ENCODE peak calls at places on chromosomes 13 and 19, in nine cellular contexts. Z is CD8-positive, alpha-beta memory T cell; C is colonic mucosa; U is GM23248; B is heart right ventricle; H is Peyer's patch; M is tibial nerve; Y is IMR-90; A is MM.1S. V is an unnamed sample.
A peak's percentile ranks its signal among the peaks of the same experiment; 100 is the strongest.

GRCh38 chr19:18049390-18049789 is 37.3 kb downstream of the IL12RB1 start:
- DNase-seq in Z (no peak), C (peak; percentile 82), U (peak; percentile 63), B (peak; percentile 98), H (peak; percentile 76), M (peak; percentile 65), Y (peak; percentile 25), A (no peak), V (peak; percentile 60)

GRCh38 chr19:4930664-4931063 is 21.4 kb downstream of the UHRF1 start:
- DNase-seq in Z (no peak), C (no peak), U (no peak), B (no peak), H (no peak), M (no peak), Y (peak; percentile 28), A (no peak), V (no peak)

GRCh38 chr19:1261512-1261862 is 7.6 kb upstream of the CIRBP start:
- DNase-seq in Z (no peak), C (no peak), U (peak; percentile 63), B (peak; percentile 38), H (no peak), M (no peak), Y (no peak), A (no peak), V (no peak)

GRCh38 chr13:45601680-45602079 is 13.9 kb downstream of the ERICH6B start:
- DNase-seq in Z (no peak), C (no peak), U (no peak), B (no peak), H (no peak), M (no peak), Y (no peak), A (no peak), V (no peak)

GRCh38 chr13:99415851-99416331 is 85.4 kb upstream of the TM9SF2 start:
- DNase-seq in Z (no peak), C (no peak), U (no peak), B (no peak), H (peak; percentile 43), M (no peak), Y (no peak), A (no peak), V (no peak)

GRCh38 chr19:41323023-41323422 is 13.1 kb downstream of the CCDC97 start:
- DNase-seq in Z (no peak), C (no peak), U (peak; percentile 58), B (no peak), H (no peak), M (no peak), Y (peak; percentile 92), A (no peak), V (no peak)

GRCh38 chr13:50222569-50223332 is 207.5 kb downstream of the KCNRG start:
- DNase-seq in Z (no peak), C (peak; percentile 41), U (peak; percentile 88), B (peak; percentile 37), H (peak; percentile 71), M (peak; percentile 62), Y (peak; percentile 68), A (peak; percentile 80), V (peak; percentile 58)

GRCh38 chr19:35204799-35205732 is 23.5 kb downstream of the FAM187B start:
- DNase-seq in Z (no peak), C (peak; percentile 39), U (no peak), B (peak; percentile 33), H (peak; percentile 81), M (no peak), Y (no peak), A (peak; percentile 67), V (no peak)

GRCh38 chr13:40345654-40346372 is 320.6 kb downstream of the FOXO1 start:
- DNase-seq in Z (no peak), C (peak; percentile 52), U (no peak), B (peak; percentile 40), H (peak; percentile 63), M (no peak), Y (no peak), A (no peak), V (no peak)

GRCh38 chr13:21402586-21403307 is 56.4 kb downstream of the ZDHHC20 start:
- DNase-seq in Z (no peak), C (no peak), U (peak; percentile 75), B (no peak), H (no peak), M (no peak), Y (peak; percentile 71), A (no peak), V (no peak)

GRCh38 chr19:49435670-49436069 is 5.7 kb downstream of the SLC17A7 start:
- DNase-seq in Z (no peak), C (no peak), U (no peak), B (no peak), H (no peak), M (no peak), Y (no peak), A (no peak), V (no peak)

GRCh38 chr19:53086949-53087348 is 16.3 kb downstream of the ZNF160 start:
- DNase-seq in Z (no peak), C (no peak), U (no peak), B (peak; percentile 85), H (no peak), M (no peak), Y (peak; percentile 32), A (no peak), V (no peak)

GRCh38 chr13:43374621-43375020 is 351.2 kb downstream of the DNAJC15 start:
- DNase-seq in Z (no peak), C (no peak), U (peak; percentile 75), B (no peak), H (no peak), M (no peak), Y (peak; percentile 64), A (no peak), V (no peak)

GRCh38 chr13:43379738-43380137 is 356.4 kb downstream of the DNAJC15 start:
- DNase-seq in Z (no peak), C (no peak), U (no peak), B (no peak), H (no peak), M (no peak), Y (no peak), A (no peak), V (no peak)

GRCh38 chr13:43377955-43378354 is 354.6 kb downstream of the DNAJC15 start:
- DNase-seq in Z (no peak), C (no peak), U (peak; percentile 70), B (no peak), H (no peak), M (no peak), Y (peak; percentile 65), A (no peak), V (no peak)

GRCh38 chr13:43377149-43377548 is 353.8 kb downstream of the DNAJC15 start:
- DNase-seq in Z (no peak), C (no peak), U (no peak), B (no peak), H (no peak), M (no peak), Y (peak; percentile 10), A (no peak), V (no peak)

GRCh38 chr13:43376596-43376995 is 353.2 kb downstream of the DNAJC15 start:
- DNase-seq in Z (no peak), C (no peak), U (no peak), B (no peak), H (no peak), M (no peak), Y (no peak), A (no peak), V (no peak)
- H3K27ac ChIP-seq in Z (no peak overlapping the region), C (no peak overlapping the region), U (no peak overlapping the region), B (no peak overlapping the region), H (no peak overlapping the region), M (no peak overlapping the region), Y (no peak overlapping the region), A (no peak overlapping the region), V (no peak overlapping the region)

DNA sequence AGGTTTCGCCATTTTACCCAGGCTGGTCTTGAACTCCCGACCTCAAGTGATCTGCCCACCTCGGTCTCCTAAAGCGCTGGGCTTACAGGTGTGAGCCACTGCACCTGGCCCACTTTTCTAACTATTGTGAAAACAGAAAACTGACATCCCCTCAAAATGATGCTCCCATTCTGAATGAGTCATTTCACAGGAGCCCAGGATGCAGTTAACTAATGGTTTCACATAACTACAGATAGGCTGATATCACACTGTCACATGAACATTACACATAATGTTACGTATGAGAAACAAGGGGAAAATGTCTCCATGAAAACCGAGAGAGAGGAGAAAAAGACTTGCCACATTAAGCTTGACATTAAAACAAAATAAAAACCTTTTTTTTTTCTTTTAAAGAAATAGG is 37.5 kb downstream of the N4BP2L2 start:
- DNase-seq in Z (no peak), C (no peak), U (no peak), B (no peak), H (no peak), M (no peak), Y (peak; percentile 7), A (no peak), V (no peak)
- H3K4me1 ChIP-seq in Z (peaks cover 5% of the 10 kb centered on the region), C (no peaks in the 10 kb centered on the region), U (peaks cover 15% of the 10 kb centered on the region), B (peaks cover 16% of the 10 kb centered on the region), H (no peaks in the 10 kb centered on the region), M (peaks cover 11% of the 10 kb centered on the region), Y (no peaks in the 10 kb centered on the region), A (no peaks in the 10 kb centered on the region), V (peaks cover 3% of the 10 kb centered on the region)

DNA sequence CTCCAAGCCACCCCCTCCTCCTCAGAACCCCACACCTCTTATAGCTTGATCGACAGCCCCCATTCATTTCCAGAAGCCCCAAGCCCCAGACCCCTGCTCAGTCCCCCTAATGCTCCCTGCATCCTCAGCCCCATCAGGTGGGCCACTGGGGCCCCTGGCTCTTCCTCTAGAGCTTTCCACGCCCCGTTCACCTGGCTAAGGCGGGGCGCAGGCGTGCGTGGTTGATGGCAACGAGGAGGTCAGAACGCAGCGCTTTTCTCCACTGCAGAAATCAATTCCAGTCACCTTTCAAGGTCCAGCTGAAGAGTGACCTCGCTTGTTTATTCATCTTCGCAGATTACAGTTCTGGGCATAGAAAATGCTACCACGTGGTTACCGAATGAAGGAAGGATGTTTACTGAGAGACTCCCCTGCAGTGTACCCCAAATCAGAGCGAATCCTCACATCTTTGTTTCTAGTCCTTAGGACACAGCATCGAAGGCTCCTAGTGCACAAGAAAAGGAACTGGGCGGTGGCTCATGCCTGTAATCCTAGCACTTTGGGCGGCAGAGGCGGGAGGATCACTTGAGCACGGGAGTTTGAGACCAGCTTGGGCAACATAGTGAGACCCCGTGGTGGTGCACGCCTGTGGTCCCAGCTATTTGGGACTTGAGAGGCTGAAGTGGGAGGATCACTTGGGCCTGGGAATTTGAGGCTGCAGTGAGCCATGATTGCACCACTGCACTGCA is 798 bp upstream of the PBX4 start:
- DNase-seq in Z (no peak), C (no peak), U (no peak), B (no peak), H (no peak), M (no peak), Y (no peak), A (no peak), V (no peak)
- H3K27ac ChIP-seq in Z (peak overlapping the region; percentile 67), C (no peak overlapping the region), U (no peak overlapping the region), B (no peak overlapping the region), H (no peak overlapping the region), M (no peak overlapping the region), Y (no peak overlapping the region), A (no peak overlapping the region), V (no peak overlapping the region)

DNA sequence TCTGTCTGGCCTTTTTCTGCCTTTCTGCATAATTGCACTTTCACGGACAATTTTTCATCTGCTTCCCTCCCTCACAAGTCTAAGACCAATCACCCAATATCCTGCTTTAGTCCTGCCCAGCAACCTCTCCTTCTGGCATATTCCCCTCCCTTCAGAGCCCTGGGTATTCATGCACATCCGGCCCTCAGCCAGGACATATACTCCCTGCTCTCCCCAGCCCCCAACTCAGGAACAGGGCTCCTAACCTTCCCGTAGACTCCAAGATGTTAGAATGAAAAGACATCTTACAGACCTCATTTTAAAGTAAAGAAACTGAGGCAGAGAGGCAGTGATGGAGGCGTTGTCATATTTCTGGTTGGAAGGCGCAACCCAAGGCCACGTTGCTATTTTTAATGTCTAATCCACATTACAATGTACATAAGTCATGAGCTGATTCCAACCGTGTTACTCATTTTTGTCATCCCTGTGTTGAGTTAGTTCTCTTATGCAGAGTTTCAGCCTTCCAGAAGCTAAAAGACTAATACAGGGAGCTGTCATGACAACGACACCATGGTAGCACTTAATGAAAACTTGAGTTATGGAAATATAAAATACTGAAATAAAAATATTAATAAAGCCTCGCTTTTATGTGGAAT is 209.2 kb downstream of the TSHZ3 start:
- DNase-seq in Z (no peak), C (no peak), U (peak; percentile 92), B (no peak), H (no peak), M (no peak), Y (peak; percentile 90), A (no peak), V (no peak)
- H3K4me1 ChIP-seq in Z (no peaks in the 10 kb centered on the region), C (no peaks in the 10 kb centered on the region), U (peaks cover 47% of the 10 kb centered on the region), B (no peaks in the 10 kb centered on the region), H (no peaks in the 10 kb centered on the region), M (no peaks in the 10 kb centered on the region), Y (peaks cover 26% of the 10 kb centered on the region), A (no peaks in the 10 kb centered on the region), V (no peaks in the 10 kb centered on the region)

V was measured in lung.